ENCODE peak calls at places on chromosomes 6 and 20, in nine cellular contexts. L is fibroblast of the aortic adventitia, K is left cardiac atrium, Y is KG1, S is WERI-Rb-1, U is H54, X is hypothalamus, O is HEK293T, G is NCI-H1417 treated with DMSO at 0.1 percent for 48 hours. Z is an unnamed sample.

GRCh38 chr6:75149253-75149652 is 56.6 kb downstream of the COL12A1 start:
- DNase-seq in L (peak; percentile 65), K (no peak), Y (no peak), S (no peak), U (no peak), X (no peak), O (no peak), G (no peak), Z (no peak)

GRCh38 chr6:117338567-117338966 is 73.2 kb downstream of the VGLL2 start:
- DNase-seq in L (no peak), K (peak; percentile 25), Y (no peak), S (no peak), U (no peak), X (no peak), O (no peak), G (no peak), Z (no peak)

GRCh38 chr6:25171301-25171700 is 107.9 kb upstream of the CARMIL1 start:
- DNase-seq in L (no peak), K (no peak), Y (no peak), S (no peak), U (no peak), X (no peak), O (no peak), G (no peak), Z (no peak)

GRCh38 chr20:23129891-23130621 is 43.9 kb upstream of the CD93 start:
- DNase-seq in L (no peak), K (no peak), Y (no peak), S (no peak), U (no peak), X (no peak), O (no peak), G (no peak), Z (no peak)

GRCh38 chr20:59123011-59123676 is 40.5 kb upstream of the ZNF831 start:
- DNase-seq in L (no peak), K (no peak), Y (no peak), S (no peak), U (no peak), X (no peak), O (no peak), G (no peak), Z (no peak)

GRCh38 chr6:50271266-50271665 is 221.5 kb upstream of the DEFB112 start:
- DNase-seq in L (no peak), K (no peak), Y (no peak), S (no peak), U (no peak), X (no peak), O (no peak), G (no peak), Z (no peak)

GRCh38 chr20:46285072-46285471 is 23.2 kb downstream of the CDH22 start:
- DNase-seq in L (no peak), K (no peak), Y (no peak), S (no peak), U (no peak), X (no peak), O (no peak), G (no peak), Z (no peak)

GRCh38 chr20:44688053-44688625 is 27.0 kb upstream of the CCN5 start:
- DNase-seq in L (no peak), K (no peak), Y (no peak), S (no peak), U (no peak), X (no peak), O (no peak), G (no peak), Z (no peak)

GRCh38 chr6:157148391-157149323 is 174.7 kb downstream of the TMEM242 start:
- DNase-seq in L (peak; percentile 90), K (peak; percentile 76), Y (no peak), S (no peak), U (peak; percentile 91), X (peak; percentile 19), O (no peak), G (no peak), Z (peak; percentile 89)

GRCh38 chr20:58832442-58832841 is 18.3 kb downstream of the GNAS-AS1 start:
- DNase-seq in L (no peak), K (no peak), Y (no peak), S (no peak), U (no peak), X (no peak), O (no peak), G (no peak), Z (no peak)

GRCh38 chr20:53040678-53041674 is 68.8 kb downstream of the TSHZ2 start:
- DNase-seq in L (peak; percentile 59), K (peak; percentile 35), Y (no peak), S (no peak), U (no peak), X (no peak), O (no peak), G (peak; percentile 92), Z (no peak)

GRCh38 chr6:13415276-13415675 is 72.1 kb downstream of the GFOD1 start:
- DNase-seq in L (no peak), K (no peak), Y (no peak), S (no peak), U (no peak), X (no peak), O (no peak), G (no peak), Z (no peak)

GRCh38 chr20:30168025-30168799 is 1089.3 kb upstream of the DEFB115 start:
- DNase-seq in L (no peak), K (peak; percentile 22), Y (no peak), S (no peak), U (no peak), X (no peak), O (no peak), G (no peak), Z (no peak)

GRCh38 chr20:14264869-14265268 is 72.5 kb downstream of the FLRT3 start:
- DNase-seq in L (peak; percentile 73), K (no peak), Y (no peak), S (no peak), U (no peak), X (no peak), O (peak; percentile 20), G (no peak), Z (peak; percentile 4)

GRCh38 chr6:37987008-37987407 is 167.5 kb downstream of the ZFAND3 start:
- DNase-seq in L (peak; percentile 61), K (no peak), Y (no peak), S (no peak), U (peak; percentile 20), X (no peak), O (no peak), G (no peak), Z (no peak)

GRCh38 chr6:30798501-30798900 is 54.2 kb upstream of the IER3 start:
- DNase-seq in L (no peak), K (no peak), Y (no peak), S (no peak), U (no peak), X (no peak), O (no peak), G (no peak), Z (no peak)

GRCh38 chr20:43102394-43102793 is 87.3 kb downstream of the PTPRT start:
- DNase-seq in L (no peak), K (no peak), Y (no peak), S (peak; percentile 70), U (no peak), X (no peak), O (peak; percentile 26), G (no peak), Z (no peak)

GRCh38 chr6:28903686-28904085 is 20.1 kb downstream of the TRIM27 start:
- DNase-seq in L (no peak), K (no peak), Y (no peak), S (no peak), U (no peak), X (no peak), O (no peak), G (no peak), Z (no peak)

GRCh38 chr6:155100087-155100486 is 105.0 kb downstream of the TIAM2 start:
- DNase-seq in L (no peak), K (peak; percentile 56), Y (no peak), S (no peak), U (no peak), X (no peak), O (no peak), G (no peak), Z (no peak)

GRCh38 chr20:34403063-34403827 is 40.2 kb downstream of the ITCH start:
- DNase-seq in L (no peak), K (no peak), Y (no peak), S (no peak), U (no peak), X (no peak), O (no peak), G (no peak), Z (no peak)

Z was measured in SJSA1.